ENCODE peak calls at places on chromosome 19, in four cellular contexts. D is keratinocyte, K is fibroblast of lung, J is GM23338. O is an unnamed sample.

GRCh38 chr19:42226886-42227285 is 6.8 kb downstream of the ZNF526 start:
- DNase-seq in D (no peak), K (no peak), J (no peak), O (no peak)

GRCh38 chr19:31058676-31059075 is 290.6 kb downstream of the TSHZ3 start:
- DNase-seq in D (no peak), K (no peak), J (no peak), O (no peak)

GRCh38 chr19:17766543-17767131 is 15.4 kb downstream of the FCHO1 start:
- DNase-seq in D (no peak), K (peak), J (peak), O (peak)

GRCh38 chr19:21256722-21257121 is 72.5 kb downstream of the ZNF708 start:
- DNase-seq in D (no peak), K (no peak), J (peak), O (peak)

GRCh38 chr19:16197188-16197621 is 506 bp upstream of the AP1M1 start:
- DNase-seq in D (no peak), K (peak), J (no peak), O (no peak)

GRCh38 chr19:16420781-16421386 is 50.9 kb downstream of the EPS15L1 start:
- DNase-seq in D (no peak), K (no peak), J (no peak), O (peak)

GRCh38 chr19:11639602-11640471 is 42.6 kb downstream of the ZNF627 start:
- DNase-seq in D (peak), K (peak), J (peak), O (peak)

GRCh38 chr19:51799998-51800848 is 5.3 kb downstream of the FPR3 start:
- DNase-seq in D (no peak), K (peak), J (no peak), O (no peak)

GRCh38 chr19:49210108-49210900 is 52.7 kb downstream of the TRPM4 start:
- DNase-seq in D (no peak), K (peak), J (peak), O (peak)

GRCh38 chr19:40907968-40908735 is 26.1 kb upstream of the CYP2A7 start:
- DNase-seq in D (no peak), K (no peak), J (peak), O (no peak)

GRCh38 chr19:51094696-51095279 is 12.1 kb upstream of the KLK14 start:
- DNase-seq in D (no peak), K (no peak), J (peak), O (peak)

GRCh38 chr19:18610556-18611326 is 1.9 kb upstream of the TMEM59L start:
- DNase-seq in D (no peak), K (no peak), J (peak), O (no peak)

GRCh38 chr19:18119243-18120105 is 21.9 kb downstream of the MAST3 start:
- DNase-seq in D (no peak), K (no peak), J (peak), O (no peak)

DNA sequence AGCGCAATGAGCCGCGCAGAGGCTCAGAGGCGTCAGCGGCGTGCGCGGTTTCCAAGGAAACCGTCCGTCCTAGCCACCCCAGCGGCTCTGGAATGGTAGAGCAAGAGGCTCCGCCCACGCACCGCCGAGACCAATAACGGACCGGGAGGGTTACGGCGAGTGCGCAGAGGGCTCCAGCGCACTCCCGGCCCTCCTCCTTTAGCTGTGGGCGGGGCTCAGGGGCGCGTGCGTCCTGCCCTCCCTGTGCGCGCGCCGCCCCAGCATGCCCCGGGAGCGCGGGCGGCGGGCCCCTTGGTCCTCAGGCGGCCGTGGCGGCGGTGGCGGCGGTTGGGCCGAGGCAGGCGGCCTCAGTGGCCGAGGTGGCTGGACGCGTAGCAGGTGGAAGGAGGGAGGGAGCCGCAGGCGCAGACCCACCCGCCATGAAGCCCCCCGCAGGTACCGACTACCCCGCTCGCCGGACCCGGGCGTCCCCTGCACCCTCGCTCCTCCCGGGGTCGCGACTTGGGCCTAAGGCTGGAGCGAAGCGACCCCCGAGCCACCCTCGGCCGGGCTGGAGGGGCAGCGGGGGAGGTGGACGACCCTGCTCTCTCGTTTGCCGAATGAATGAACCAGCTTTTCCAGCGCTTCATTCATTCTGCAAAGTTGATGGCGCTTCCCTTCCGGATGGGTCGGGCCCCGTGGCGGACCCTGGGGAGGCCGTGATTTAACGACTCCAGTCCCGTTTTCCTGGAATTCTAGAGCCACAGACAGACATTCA is at the start of gene THOP1:
- DNase-seq in D (peak), K (peak), J (peak), O (peak)
- H2AFZ ChIP-seq in D (peak), K (peak), J (peak), O (peak)

GRCh38 chr19:45152504-45153338 is 8.1 kb downstream of the NKPD1 start:
- DNase-seq in D (no peak), K (peak), J (peak), O (peak)
- TF ChIP-seq EZH2 in D (no peak), K (peak), J (no peak), O (no peak)

GRCh38 chr19:56750658-56751057 is 79.1 kb upstream of the ZNF835 start:
- DNase-seq in D (no peak), K (no peak), J (no peak), O (no peak)
- H2AFZ ChIP-seq in D (no peak), K (no peak), J (no peak), O (no peak)

DNA sequence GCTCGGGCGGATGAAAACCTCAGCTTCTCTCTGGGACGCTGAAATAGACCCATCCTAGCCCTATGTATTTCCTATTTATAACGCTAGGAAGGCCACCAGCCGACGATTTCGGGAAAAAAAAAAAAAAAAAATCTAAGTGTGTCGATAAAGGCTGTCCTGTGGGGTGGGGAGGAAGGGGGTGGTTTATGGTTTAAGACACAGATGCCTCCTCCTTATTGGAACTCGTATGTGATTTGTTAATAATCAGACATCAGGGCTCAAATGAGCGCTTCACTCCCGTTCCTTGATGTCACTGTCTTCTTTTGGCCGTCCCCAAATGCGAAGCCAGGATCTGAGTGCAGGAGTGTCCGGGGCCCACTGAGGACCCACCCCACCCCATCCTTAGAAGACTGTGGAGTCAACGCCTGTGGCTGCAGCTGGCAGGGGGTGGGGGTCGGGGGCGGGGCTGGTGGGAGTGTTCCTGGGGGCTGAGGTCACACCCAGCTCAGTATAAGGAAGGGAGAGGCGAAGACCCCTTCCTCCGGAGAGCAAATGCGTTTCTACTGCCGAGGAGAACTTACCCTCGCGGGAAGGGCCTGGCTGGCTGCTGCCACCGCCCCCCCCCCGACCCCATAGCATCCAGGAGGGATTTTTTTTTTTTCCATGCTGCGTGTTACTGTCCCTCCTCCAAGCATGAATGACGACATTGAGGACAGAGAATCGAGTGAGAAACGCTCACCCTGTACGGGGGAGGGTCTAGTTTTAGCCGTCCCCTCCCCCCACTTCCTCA is 971 bp downstream of the ATCAY start:
- DNase-seq in D (no peak), K (no peak), J (peak), O (no peak)
- TF ChIP-seq EZH2 in D (no peak), K (no peak), J (no peak), O (peak)

GRCh38 chr19:13979686-13980085 is 26.4 kb downstream of the RFX1 start:
- DNase-seq in D (no peak), K (no peak), J (no peak), O (no peak)

GRCh38 chr19:13979224-13979623 is 26.9 kb downstream of the RFX1 start:
- DNase-seq in D (no peak), K (no peak), J (no peak), O (peak)

GRCh38 chr19:13978306-13978705 is 26.0 kb downstream of the DCAF15 start:
- DNase-seq in D (no peak), K (peak), J (peak), O (peak)

GRCh38 chr19:13977803-13978202 is 25.5 kb downstream of the DCAF15 start:
- DNase-seq in D (no peak), K (no peak), J (no peak), O (no peak)

GRCh38 chr19:13978721-13979191 is 26.4 kb downstream of the DCAF15 start:
- DNase-seq in D (no peak), K (no peak), J (no peak), O (peak)
- H2AFZ ChIP-seq in D (no peak), K (no peak), J (no peak), O (peak)

DNA sequence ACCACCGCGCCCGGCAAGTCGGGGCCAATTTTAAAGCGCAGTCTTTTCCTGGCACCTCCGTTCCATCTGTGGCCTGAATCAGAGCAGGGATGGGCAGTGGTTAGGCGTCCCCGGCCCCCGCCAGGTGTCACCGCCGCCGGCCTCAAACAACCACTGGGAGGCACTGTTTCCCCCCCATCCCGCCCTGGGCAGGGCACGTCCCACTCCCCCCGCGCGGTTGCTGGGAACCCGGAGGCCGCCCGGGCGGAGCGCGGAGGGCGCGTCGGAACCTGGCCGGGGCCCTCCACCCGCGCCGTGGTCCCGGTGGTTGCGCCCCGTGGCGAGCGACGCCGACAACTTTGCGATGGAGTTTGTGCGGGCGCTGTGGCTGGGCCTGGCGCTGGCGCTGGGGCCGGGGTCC is at the start of gene GRIN3B:
- DNase-seq in D (no peak), K (peak), J (peak), O (peak)
- TF ChIP-seq EZH2 in D (no peak), K (no peak), J (no peak), O (peak)

GRCh38 chr19:36838784-36839324 is 667 bp upstream of the ZNF790 start:
- DNase-seq in D (no peak), K (no peak), J (no peak), O (no peak)

GRCh38 chr19:36837525-36837901 is 674 bp downstream of the ZNF790 start:
- DNase-seq in D (no peak), K (no peak), J (peak), O (peak)

GRCh38 chr19:36833430-36833829 is 4.8 kb downstream of the ZNF790 start:
- DNase-seq in D (no peak), K (no peak), J (no peak), O (no peak)

DNA sequence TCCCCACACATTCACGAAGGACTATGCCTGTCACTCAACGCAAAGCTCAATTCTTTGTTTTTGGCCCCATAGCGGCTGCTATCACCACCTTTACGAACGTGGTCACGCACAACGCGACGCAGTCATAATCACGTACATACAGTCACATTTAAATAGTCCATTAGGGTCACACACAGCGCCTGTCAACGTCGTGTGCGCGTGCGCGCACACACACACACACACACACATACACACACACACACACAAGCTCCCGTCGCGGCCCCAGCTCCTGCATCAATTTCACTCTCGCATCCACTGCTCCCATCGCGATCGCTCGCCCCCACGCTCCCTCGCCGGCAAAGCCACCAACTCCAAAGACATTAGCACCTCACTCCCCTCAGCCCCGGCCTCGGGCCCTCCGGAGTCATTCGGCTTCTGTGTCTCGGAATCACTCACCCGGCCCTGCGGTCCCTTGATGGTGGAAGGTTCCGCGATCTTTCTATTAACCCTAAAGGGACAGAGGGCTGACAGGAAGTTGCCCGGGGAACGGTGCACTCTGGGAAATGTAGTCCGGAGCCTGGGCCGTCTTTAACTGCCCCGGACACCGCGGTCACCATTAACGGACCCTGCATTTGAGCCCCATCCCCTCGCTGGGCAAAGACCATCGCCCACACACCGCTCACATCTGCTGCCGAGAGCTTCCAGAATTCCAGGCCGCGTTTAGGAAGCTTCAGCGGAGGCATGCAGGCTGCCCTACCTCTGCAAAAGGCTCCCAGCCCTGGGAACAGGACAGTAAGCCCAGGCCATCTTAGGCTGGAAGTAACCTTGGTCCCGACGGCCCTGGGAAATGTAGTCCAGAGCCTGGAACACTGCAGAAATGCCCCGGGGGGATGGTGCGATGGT is at the start of gene ZNF790:
- DNase-seq in D (no peak), K (peak), J (peak), O (peak)
- H2AFZ ChIP-seq in D (peak), K (peak), J (peak), O (peak)

GRCh38 chr19:33226550-33227241 is 1.0 kb upstream of the SLC7A10 start:
- DNase-seq in D (no peak), K (peak), J (peak), O (peak)

GRCh38 chr19:33227870-33228599 is 2.4 kb upstream of the SLC7A10 start:
- DNase-seq in D (no peak), K (peak), J (no peak), O (no peak)

GRCh38 chr19:33225458-33225925 is at the start of gene SLC7A10:
- DNase-seq in D (no peak), K (no peak), J (peak), O (peak)

GRCh38 chr19:33227242-33227650 is 1.6 kb upstream of the SLC7A10 start:
- DNase-seq in D (no peak), K (peak), J (peak), O (no peak)

GRCh38 chr19:33224694-33225457 is 774 bp downstream of the SLC7A10 start:
- DNase-seq in D (no peak), K (no peak), J (peak), O (no peak)
- TF ChIP-seq EZH2 in D (peak), K (peak), J (peak), O (no peak)

DNA sequence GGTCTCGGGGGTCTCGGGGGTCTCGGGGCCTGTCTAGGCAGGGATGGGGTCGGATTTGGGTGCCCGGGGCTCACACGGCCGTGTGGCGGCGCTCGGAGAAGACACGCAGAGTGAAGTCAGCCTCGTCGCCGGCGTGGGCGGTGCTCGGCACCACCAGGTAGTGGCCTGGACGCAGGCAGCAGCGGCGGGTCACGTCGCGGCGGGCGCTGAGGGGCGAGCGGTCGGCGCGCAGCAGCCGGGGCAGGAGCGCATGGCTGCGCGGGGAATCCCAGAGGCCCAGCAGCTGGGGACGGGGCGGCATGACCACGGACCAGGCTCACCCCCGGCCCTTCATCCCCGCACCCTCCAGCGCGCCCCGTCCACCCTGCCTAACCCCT is 8.2 kb downstream of the CAPN12 start:
- DNase-seq in D (no peak), K (no peak), J (peak), O (peak)
- H2AFZ ChIP-seq in D (no peak), K (no peak), J (no peak), O (peak)

O was measured in hepatocyte.